ENCODE peak calls at places on chromosome 16, in seven cellular contexts. O is SK-N-SH, L is HepG2, N is GM12878, A is H1, I is GM12892, Z is K562. R is an unnamed sample.

GRCh38 chr16:83898463-83899271 is at the start of gene MLYCD:
- DNase-seq in N (no peak), Z (peak), L (peak), O (peak), I (peak), A (peak), R (peak)

GRCh38 chr16:23709536-23709935 is 3.5 kb downstream of the ERN2 start:
- DNase-seq in Z (no peak), I (no peak), O (no peak), L (no peak), A (no peak), N (no peak), R (no peak)

GRCh38 chr16:85682516-85682915 is 6.2 kb downstream of the GINS2 start:
- DNase-seq in I (no peak), L (no peak), N (no peak), A (no peak), O (no peak), Z (no peak), R (no peak)

GRCh38 chr16:50021509-50021908 is 3.5 kb upstream of the CNEP1R1 start:
- DNase-seq in N (no peak), I (no peak), Z (peak), A (no peak), O (no peak), L (peak), R (no peak)

GRCh38 chr16:84791501-84791900 is 28.3 kb upstream of the CRISPLD2 start:
- DNase-seq in I (no peak), Z (no peak), A (no peak), N (no peak), O (no peak), L (no peak), R (no peak)

GRCh38 chr16:79848739-79849518 is 248.4 kb upstream of the MAF start:
- DNase-seq in Z (no peak), I (no peak), O (no peak), A (no peak), N (no peak), L (no peak), R (no peak)

GRCh38 chr16:54244061-54244886 is 42.3 kb downstream of the IRX3 start:
- DNase-seq in L (peak), O (no peak), Z (peak), I (no peak), N (no peak), A (no peak), R (no peak)

GRCh38 chr16:84565669-84566495 is 52.0 kb downstream of the COTL1 start:
- DNase-seq in O (no peak), Z (no peak), I (no peak), N (no peak), L (no peak), A (no peak), R (no peak)

GRCh38 chr16:84553873-84554399 is 49.5 kb upstream of the MEAK7 start:
- DNase-seq in Z (no peak), A (no peak), O (no peak), I (no peak), N (no peak), L (no peak), R (no peak)

GRCh38 chr16:20803192-20803560 is 3.1 kb downstream of the ERI2 start:
- DNase-seq in I (no peak), O (no peak), Z (no peak), A (no peak), L (no peak), N (no peak), R (no peak)

GRCh38 chr16:20801278-20801677 is 5.0 kb downstream of the ERI2 start:
- DNase-seq in I (no peak), O (no peak), L (no peak), Z (no peak), A (no peak), N (no peak), R (no peak)

GRCh38 chr16:20803561-20804214 is 2.6 kb downstream of the ERI2 start:
- DNase-seq in L (peak), Z (peak), N (no peak), I (no peak), O (no peak), A (no peak), R (no peak)

GRCh38 chr16:20807822-20808207 is 1.5 kb downstream of the REXO5 start:
- DNase-seq in Z (no peak), O (no peak), N (no peak), A (no peak), L (no peak), I (no peak), R (no peak)

DNA sequence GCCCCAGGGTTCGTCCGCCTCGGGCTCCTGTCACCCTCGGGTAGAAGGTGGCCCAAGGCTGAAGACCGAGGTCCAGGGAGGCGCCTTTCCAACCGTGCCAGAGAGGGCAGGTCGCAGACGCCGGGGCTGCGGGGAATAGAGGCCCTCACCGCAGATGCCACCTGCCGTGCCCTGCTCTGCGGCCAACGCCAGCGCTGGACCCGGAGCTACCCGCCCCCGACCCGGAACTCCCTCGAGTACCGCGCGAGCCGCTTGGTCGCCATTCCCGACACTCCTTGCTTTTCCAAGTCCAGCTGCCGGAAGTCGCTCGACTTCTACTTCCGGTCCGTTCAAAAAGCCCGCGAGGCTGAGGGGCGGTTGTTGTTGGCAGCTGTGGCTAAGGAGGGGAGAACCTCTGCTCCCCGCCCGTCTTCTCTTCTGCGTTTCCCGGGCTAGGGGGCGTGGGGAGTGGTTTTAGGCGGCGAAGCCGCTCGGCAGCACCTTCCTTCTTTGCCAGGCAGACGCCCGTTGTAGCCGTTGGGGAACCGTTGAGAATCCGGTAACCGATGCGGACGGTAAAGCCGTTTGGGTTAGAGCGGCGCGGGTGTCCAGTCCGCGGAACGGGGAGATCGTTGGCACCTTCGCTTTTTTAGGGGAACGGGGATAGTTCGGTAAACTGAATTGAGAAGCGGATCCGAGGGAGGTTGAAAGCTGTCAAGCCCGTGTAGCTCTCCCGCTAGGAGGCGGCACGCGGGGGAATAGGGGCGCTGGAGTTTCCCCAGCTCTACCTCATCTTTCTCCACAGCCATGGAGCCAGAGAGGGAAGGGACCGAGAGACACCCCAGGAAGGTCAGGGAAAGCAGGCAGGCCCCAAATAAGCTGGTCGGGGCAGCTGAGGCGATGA is at the start of the genes ERI2 and REXO5:
- DNase-seq in I (peak), N (peak), Z (peak), O (peak), L (peak), A (peak), R (peak)
- TF ChIP-seq POLR2AphosphoS5 in I (peak), N (peak), Z (peak), O (peak), L (peak), A (peak), R (peak)

GRCh38 chr16:57610611-57611010 is 17.8 kb upstream of the ADGRG1 start:
- DNase-seq in Z (no peak), N (no peak), I (no peak), A (peak), L (no peak), O (no peak), R (no peak)
- TF ChIP-seq TAF1 in Z (no peak), N (no peak), I (no peak), A (no peak), L (no peak), O (no peak), R (no peak)

DNA sequence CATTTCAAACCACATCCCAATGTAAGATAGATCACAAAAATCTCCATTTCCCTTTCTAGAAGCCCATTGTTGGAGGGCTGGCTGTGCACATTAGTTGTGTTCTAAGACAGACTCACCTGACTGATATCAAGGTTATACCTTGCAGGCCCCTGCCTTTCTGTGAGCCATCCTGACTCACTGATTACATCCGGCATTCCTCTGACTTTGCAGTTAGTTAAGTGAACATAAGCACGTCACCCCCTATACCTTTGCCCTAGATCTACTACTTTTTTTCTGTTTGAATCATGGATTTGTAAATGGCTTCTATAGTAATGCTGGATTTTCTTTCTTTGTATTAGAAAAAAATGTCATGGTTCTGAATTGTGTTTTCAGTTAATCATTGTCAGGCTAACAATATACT is 78.3 kb downstream of the TANGO6 start:
- DNase-seq in N (no peak), Z (no peak), I (no peak), O (no peak), L (peak), A (no peak), R (no peak)
- TF ChIP-seq POLR2AphosphoS5 in N (no peak), Z (no peak), I (no peak), O (no peak), L (no peak), A (no peak), R (no peak)

DNA sequence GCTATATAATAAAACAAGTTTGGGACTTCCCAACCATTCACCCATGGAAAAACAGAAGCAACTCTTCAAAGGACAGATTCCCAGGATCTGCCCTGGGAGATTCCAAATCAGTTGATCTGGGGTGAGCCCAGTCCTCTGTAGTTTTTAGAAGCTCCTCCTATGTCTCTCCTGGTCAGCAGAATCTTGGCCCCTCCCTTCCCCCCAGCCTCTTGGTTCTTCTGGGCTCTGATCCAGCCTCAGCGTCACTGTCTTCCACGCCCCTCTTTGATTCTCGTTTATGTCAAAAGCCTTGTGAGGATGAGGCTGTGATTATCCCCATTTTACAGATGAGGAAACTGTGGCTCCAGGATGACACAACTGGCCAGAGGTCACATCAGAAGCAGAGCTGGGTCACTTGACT is 903 bp upstream of the CDH5 start:
- DNase-seq in O (no peak), L (no peak), A (no peak), N (no peak), Z (no peak), I (no peak), R (no peak)
- TF ChIP-seq TAF1 in O (no peak), L (no peak), A (no peak), N (no peak), Z (no peak), I (no peak), R (no peak)